ENCODE peak calls at places on chromosome 2, in seven cellular contexts. One of them, this sample, is unnamed.

GRCh38 chr2:134185639-134186038 is 68.2 kb upstream of the MGAT5 start:
- DNase-seq in NCI-H510A treated with DMSO at 0.1 percent for 48 hours: no peak
- DNase-seq in fibroblast of mammary gland: no peak
- DNase-seq in DMS 273 treated with DMSO at 0.1 percent for 48 hours: no peak
- DNase-seq in fibroblast of gingiva: no peak
- DNase-seq in naive thymus-derived CD8-positive, alpha-beta T cell: no peak
- DNase-seq in breast epithelium: no peak
- DNase-seq in this sample: no peak

GRCh38 chr2:196823750-196824149 is 14.6 kb upstream of the C2orf66 start:
- DNase-seq in DMS 273 treated with DMSO at 0.1 percent for 48 hours: no peak
- DNase-seq in breast epithelium: no peak
- DNase-seq in naive thymus-derived CD8-positive, alpha-beta T cell: no peak
- DNase-seq in fibroblast of gingiva: peak; percentile 54
- DNase-seq in NCI-H510A treated with DMSO at 0.1 percent for 48 hours: no peak
- DNase-seq in fibroblast of mammary gland: peak; percentile 75
- DNase-seq in this sample: no peak

GRCh38 chr2:46050027-46050426 is 247.2 kb upstream of the EPAS1 start:
- DNase-seq in naive thymus-derived CD8-positive, alpha-beta T cell: no peak
- DNase-seq in DMS 273 treated with DMSO at 0.1 percent for 48 hours: no peak
- DNase-seq in breast epithelium: no peak
- DNase-seq in fibroblast of gingiva: no peak
- DNase-seq in fibroblast of mammary gland: no peak
- DNase-seq in NCI-H510A treated with DMSO at 0.1 percent for 48 hours: no peak
- DNase-seq in this sample: peak; percentile 34

GRCh38 chr2:74302865-74303264 is 40.4 kb downstream of the SLC4A5 start:
- DNase-seq in fibroblast of mammary gland: no peak
- DNase-seq in fibroblast of gingiva: no peak
- DNase-seq in naive thymus-derived CD8-positive, alpha-beta T cell: no peak
- DNase-seq in breast epithelium: no peak
- DNase-seq in NCI-H510A treated with DMSO at 0.1 percent for 48 hours: no peak
- DNase-seq in DMS 273 treated with DMSO at 0.1 percent for 48 hours: no peak
- DNase-seq in this sample: no peak

GRCh38 chr2:96895709-96896651 is 26.1 kb upstream of the SEMA4C start:
- DNase-seq in NCI-H510A treated with DMSO at 0.1 percent for 48 hours: peak; percentile 92
- DNase-seq in breast epithelium: no peak
- DNase-seq in naive thymus-derived CD8-positive, alpha-beta T cell: no peak
- DNase-seq in DMS 273 treated with DMSO at 0.1 percent for 48 hours: no peak
- DNase-seq in fibroblast of gingiva: no peak
- DNase-seq in fibroblast of mammary gland: no peak
- DNase-seq in this sample: no peak

GRCh38 chr2:60353406-60353800 is 200.1 kb downstream of the BCL11A start:
- DNase-seq in DMS 273 treated with DMSO at 0.1 percent for 48 hours: no peak
- DNase-seq in fibroblast of mammary gland: no peak
- DNase-seq in breast epithelium: no peak
- DNase-seq in naive thymus-derived CD8-positive, alpha-beta T cell: no peak
- DNase-seq in NCI-H510A treated with DMSO at 0.1 percent for 48 hours: no peak
- DNase-seq in fibroblast of gingiva: no peak
- DNase-seq in this sample: no peak

GRCh38 chr2:144583741-144584453 is 64.0 kb upstream of the ZEB2 start:
- DNase-seq in fibroblast of mammary gland: peak; percentile 90
- DNase-seq in breast epithelium: no peak
- DNase-seq in fibroblast of gingiva: peak; percentile 73
- DNase-seq in NCI-H510A treated with DMSO at 0.1 percent for 48 hours: no peak
- DNase-seq in naive thymus-derived CD8-positive, alpha-beta T cell: no peak
- DNase-seq in DMS 273 treated with DMSO at 0.1 percent for 48 hours: no peak
- DNase-seq in this sample: no peak

GRCh38 chr2:182718459-182718858 is 2.4 kb downstream of the DNAJC10 start:
- DNase-seq in breast epithelium: no peak
- DNase-seq in naive thymus-derived CD8-positive, alpha-beta T cell: no peak
- DNase-seq in DMS 273 treated with DMSO at 0.1 percent for 48 hours: no peak
- DNase-seq in fibroblast of gingiva: no peak
- DNase-seq in NCI-H510A treated with DMSO at 0.1 percent for 48 hours: no peak
- DNase-seq in fibroblast of mammary gland: no peak
- DNase-seq in this sample: no peak

GRCh38 chr2:28496781-28497180 is 921 bp downstream of the PLB1 start:
- DNase-seq in naive thymus-derived CD8-positive, alpha-beta T cell: no peak
- DNase-seq in fibroblast of gingiva: no peak
- DNase-seq in breast epithelium: no peak
- DNase-seq in DMS 273 treated with DMSO at 0.1 percent for 48 hours: no peak
- DNase-seq in NCI-H510A treated with DMSO at 0.1 percent for 48 hours: peak; percentile 46
- DNase-seq in fibroblast of mammary gland: no peak
- DNase-seq in this sample: no peak